ENCODE peak calls at places on chromosomes 12 and 14, in four cellular contexts. S, E, G and M are unnamed samples.

GRCh38 chr12:26987634-26988424 is 26.4 kb downstream of the TM7SF3 start:
- DNase-seq in S (no peak), E (no peak), G (no peak), M (no peak)

GRCh38 chr12:82326905-82327503 is 31.2 kb downstream of the CCDC59 start:
- DNase-seq in S (no peak), E (peak), G (no peak), M (no peak)

GRCh38 chr14:96016761-96017160 is 22.4 kb upstream of the C14orf132 start:
- DNase-seq in S (no peak), E (no peak), G (no peak), M (no peak)

GRCh38 chr12:132089407-132089910 is 54.7 kb downstream of the DDX51 start:
- DNase-seq in S (no peak), E (no peak), G (no peak), M (no peak)

GRCh38 chr12:124392991-124393790 is 98.3 kb downstream of the RFLNA start:
- DNase-seq in S (no peak), E (peak), G (peak), M (no peak)

GRCh38 chr14:58699656-58700055 is 61.9 kb downstream of the DACT1 start:
- DNase-seq in S (no peak), E (no peak), G (no peak), M (no peak)

GRCh38 chr12:24374452-24374851 is 425.0 kb upstream of the SOX5 start:
- DNase-seq in S (no peak), E (no peak), G (no peak), M (no peak)

GRCh38 chr14:61544448-61545202 is 150.7 kb upstream of the HIF1A start:
- DNase-seq in S (no peak), E (no peak), G (no peak), M (no peak)

GRCh38 chr14:105065280-105066228 is at the start of gene GPR132:
- DNase-seq in S (no peak), E (peak), G (peak), M (no peak)

GRCh38 chr12:101485015-101485414 is 9.9 kb downstream of the SPIC start:
- DNase-seq in S (no peak), E (no peak), G (no peak), M (no peak)

GRCh38 chr12:75196408-75196807 is 13.2 kb downstream of the KCNC2 start:
- DNase-seq in S (no peak), E (no peak), G (no peak), M (no peak)

GRCh38 chr12:220946-221550 is 7.1 kb upstream of the SLC6A12 start:
- DNase-seq in S (no peak), E (no peak), G (no peak), M (no peak)

GRCh38 chr14:103514596-103515421 is 7.8 kb downstream of the CKB start:
- DNase-seq in S (no peak), E (no peak), G (no peak), M (no peak)

GRCh38 chr12:50188280-50188781 is 21.2 kb upstream of the CERS5 start:
- DNase-seq in S (no peak), E (no peak), G (no peak), M (no peak)

GRCh38 chr12:48978741-48979601 is 849 bp downstream of the WNT1 start:
- DNase-seq in S (no peak), E (peak), G (no peak), M (no peak)

GRCh38 chr14:44462372-44462771 is 44.7 kb downstream of the FSCB start:
- DNase-seq in S (no peak), E (no peak), G (no peak), M (no peak)

GRCh38 chr14:81323621-81324400 is 76.3 kb downstream of the STON2 start:
- DNase-seq in S (peak), E (peak), G (no peak), M (peak)

GRCh38 chr14:105286759-105287144 is 14.0 kb downstream of the BRF1 start:
- DNase-seq in S (no peak), E (no peak), G (no peak), M (no peak)

GRCh38 chr14:28719130-28719529 is 47.5 kb upstream of the FOXG1 start:
- DNase-seq in S (no peak), E (no peak), G (no peak), M (no peak)

GRCh38 chr12:75437564-75437963 is 43.0 kb upstream of the GLIPR1 start:
- DNase-seq in S (no peak), E (peak), G (no peak), M (no peak)

GRCh38 chr12:40622246-40622838 is 69.9 kb upstream of the CNTN1 start:
- DNase-seq in S (peak), E (peak), G (peak), M (peak)

GRCh38 chr12:98440165-98440581 is 75.2 kb upstream of the TMPO start:
- DNase-seq in S (peak), E (no peak), G (peak), M (no peak)

GRCh38 chr12:63196168-63196567 is 45.2 kb upstream of the AVPR1A start:
- DNase-seq in S (no peak), E (no peak), G (no peak), M (no peak)

GRCh38 chr14:64722842-64723447 is 18.7 kb downstream of the PLEKHG3 start:
- DNase-seq in S (no peak), E (no peak), G (peak), M (no peak)

GRCh38 chr12:131082795-131083194 is 129.1 kb downstream of the ADGRD1 start:
- DNase-seq in S (no peak), E (no peak), G (no peak), M (no peak)

GRCh38 chr14:65079788-65080187 is 22.5 kb downstream of the MAX start:
- DNase-seq in S (no peak), E (no peak), G (no peak), M (no peak)

GRCh38 chr12:20830456-20830855 is 20.0 kb downstream of the SLCO1B3 start:
- DNase-seq in S (no peak), E (no peak), G (no peak), M (no peak)